ENCODE peak calls at places on chromosomes 12 and 14, in four cellular contexts. M is HepG2, F is K562, Z is SK-N-SH. W is an unnamed sample.

GRCh38 chr12:107349008-107349747 is 255.8 kb upstream of the CRY1 start:
- DNase-seq in M (peak), Z (peak), F (no peak), W (no peak)

GRCh38 chr12:55470088-55470830 is at the start of gene OR6C70:
- DNase-seq in Z (no peak), F (no peak), M (no peak), W (no peak)

GRCh38 chr12:27965411-27965810 is 7.1 kb downstream of the PTHLH start:
- DNase-seq in F (no peak), M (no peak), Z (no peak), W (no peak)

GRCh38 chr12:3084742-3085141 is 7.6 kb downstream of the TSPAN9 start:
- DNase-seq in M (no peak), Z (no peak), F (no peak), W (peak)

GRCh38 chr12:57621497-57622292 is 10.5 kb downstream of the ARHGEF25 start:
- DNase-seq in F (peak), M (no peak), Z (peak), W (peak)

GRCh38 chr12:60844875-60845274 is 1249.0 kb downstream of the SLC16A7 start:
- DNase-seq in M (no peak), F (no peak), Z (no peak), W (no peak)

GRCh38 chr14:55301722-55302121 is 30.5 kb downstream of the FBXO34 start:
- DNase-seq in Z (peak), M (peak), F (peak), W (no peak)

GRCh38 chr12:80622271-80622670 is 85.2 kb upstream of the MYF6 start:
- DNase-seq in M (no peak), F (no peak), Z (no peak), W (no peak)

GRCh38 chr14:57068511-57068910 is 200.2 kb downstream of the EXOC5 start:
- DNase-seq in F (no peak), M (no peak), Z (no peak), W (no peak)

GRCh38 chr12:17456486-17456885 is 633.5 kb downstream of the RERGL start:
- DNase-seq in M (no peak), F (no peak), Z (no peak), W (no peak)

GRCh38 chr12:91111366-91112321 is at the start of gene LUM:
- DNase-seq in M (no peak), Z (peak), F (no peak), W (no peak)

GRCh38 chr14:55638665-55639064 is 58.7 kb downstream of the KTN1 start:
- DNase-seq in F (no peak), Z (no peak), M (no peak), W (no peak)

GRCh38 chr12:63400746-63401145 is 249.7 kb upstream of the AVPR1A start:
- DNase-seq in F (no peak), M (peak), Z (no peak), W (no peak)

GRCh38 chr12:48816148-48816854 is 2.0 kb upstream of the CACNB3 start:
- DNase-seq in F (no peak), M (no peak), Z (no peak), W (no peak)

GRCh38 chr14:74655597-74656389 is 43.8 kb upstream of the LTBP2 start:
- DNase-seq in Z (no peak), M (no peak), F (no peak), W (no peak)

GRCh38 chr14:102870994-102871831 is 51.2 kb upstream of the AMN start:
- DNase-seq in F (no peak), M (no peak), Z (no peak), W (no peak)

GRCh38 chr12:48198619-48198973 is 4.5 kb downstream of the OR10AD1 start:
- DNase-seq in Z (peak), M (no peak), F (peak), W (peak)

GRCh38 chr14:35229495-35230089 is 62.6 kb upstream of the PSMA6 start:
- DNase-seq in M (peak), Z (peak), F (peak), W (no peak)

GRCh38 chr14:70631948-70632347 is 9.8 kb upstream of the TTC9 start:
- DNase-seq in Z (no peak), F (no peak), M (no peak), W (no peak)

GRCh38 chr14:81772391-81772790 is 238.7 kb upstream of the SEL1L start:
- DNase-seq in M (no peak), F (no peak), Z (no peak), W (no peak)

GRCh38 chr14:65291561-65291960 is 121.0 kb upstream of the FUT8 start:
- DNase-seq in Z (no peak), F (no peak), M (no peak), W (no peak)

GRCh38 chr12:78824918-78825317 is 39.7 kb upstream of the SYT1 start:
- DNase-seq in M (no peak), Z (no peak), F (no peak), W (no peak)

GRCh38 chr14:75981426-75981825 is 369 bp downstream of the TGFB3 start:
- DNase-seq in M (peak), Z (no peak), F (peak), W (no peak)

GRCh38 chr12:74337951-74338350 is 199.7 kb upstream of the ATXN7L3B start:
- DNase-seq in M (peak), F (no peak), Z (no peak), W (no peak)

GRCh38 chr14:78968249-78968648 is 798.1 kb downstream of the NRXN3 start:
- DNase-seq in Z (no peak), F (no peak), M (no peak), W (no peak)

GRCh38 chr12:126027816-126028215 is 962.6 kb downstream of the AACS start:
- DNase-seq in F (no peak), M (no peak), Z (no peak), W (no peak)

GRCh38 chr12:52650520-52651081 is 1.4 kb downstream of the KRT2 start:
- DNase-seq in M (no peak), F (no peak), Z (no peak), W (no peak)

GRCh38 chr12:91687052-91688017 is 458.3 kb downstream of the BTG1 start:
- DNase-seq in M (no peak), F (no peak), Z (no peak), W (no peak)

GRCh38 chr12:68868043-68868790 is 60.2 kb downstream of the MDM2 start:
- DNase-seq in F (no peak), Z (no peak), M (no peak), W (no peak)

GRCh38 chr12:75705749-75706719 is 194.6 kb upstream of the KRR1 start:
- DNase-seq in M (no peak), F (peak), Z (peak), W (no peak)

DNA sequence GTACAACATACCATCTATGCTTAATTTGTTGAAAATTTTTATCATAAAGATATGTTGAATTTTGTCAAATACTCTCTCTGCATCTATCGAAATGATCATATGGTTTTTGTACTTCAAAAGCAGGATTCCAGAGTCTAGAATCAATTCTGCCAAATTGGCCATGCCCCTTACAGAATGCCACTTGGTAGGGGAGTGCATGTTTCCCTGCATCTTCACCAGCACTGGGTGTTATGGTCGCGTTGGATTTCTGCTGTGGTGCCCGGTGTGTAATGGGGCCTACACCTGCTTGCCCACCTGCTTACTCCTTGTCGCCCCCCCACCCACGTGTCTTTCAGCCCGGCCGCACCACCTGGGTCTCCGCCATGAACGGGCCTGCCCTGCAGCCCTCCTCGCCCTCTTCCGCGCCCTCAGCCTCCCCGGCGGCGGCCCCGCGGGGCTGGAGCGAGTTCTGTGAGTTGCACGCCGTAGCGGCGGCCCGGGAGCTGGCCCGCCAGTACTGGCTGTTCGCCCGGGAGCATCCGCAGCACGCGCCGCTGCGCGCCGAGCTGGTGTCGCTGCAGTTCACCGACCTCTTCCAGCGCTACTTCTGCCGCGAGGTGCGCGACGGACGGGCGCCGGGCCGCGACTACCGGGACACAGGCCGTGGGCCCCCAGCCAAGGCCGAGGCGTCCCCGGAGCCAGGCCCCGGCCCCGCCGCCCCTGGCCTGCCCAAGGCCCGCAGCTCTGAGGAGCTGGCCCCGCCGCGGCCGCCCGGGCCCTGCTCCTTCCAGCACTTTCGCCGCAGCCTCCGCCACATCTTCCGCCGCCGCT is 12.3 kb downstream of the SH2B3 start:
- DNase-seq in Z (no peak), M (no peak), F (no peak), W (no peak)
- TF ChIP-seq FOXJ3 in Z (no peak), M (no peak), F (no peak), W (no peak)

GRCh38 chr14:59632381-59632780 is 55.8 kb upstream of the CCDC175 start:
- DNase-seq in F (peak), Z (peak), M (peak), W (peak)

GRCh38 chr14:59631237-59631636 is 54.6 kb upstream of the CCDC175 start:
- DNase-seq in F (peak), M (peak), Z (peak), W (peak)

GRCh38 chr14:59629384-59630158 is 53.0 kb upstream of the CCDC175 start:
- DNase-seq in Z (peak), F (no peak), M (no peak), W (no peak)

GRCh38 chr14:59627011-59627520 is 50.5 kb upstream of the CCDC175 start:
- DNase-seq in Z (no peak), M (no peak), F (no peak), W (no peak)

GRCh38 chr14:59630281-59630963 is 53.8 kb upstream of the CCDC175 start:
- DNase-seq in Z (peak), F (no peak), M (no peak), W (peak)
- TF ChIP-seq FOXJ3 in Z (no peak), F (no peak), M (no peak), W (no peak)

DNA sequence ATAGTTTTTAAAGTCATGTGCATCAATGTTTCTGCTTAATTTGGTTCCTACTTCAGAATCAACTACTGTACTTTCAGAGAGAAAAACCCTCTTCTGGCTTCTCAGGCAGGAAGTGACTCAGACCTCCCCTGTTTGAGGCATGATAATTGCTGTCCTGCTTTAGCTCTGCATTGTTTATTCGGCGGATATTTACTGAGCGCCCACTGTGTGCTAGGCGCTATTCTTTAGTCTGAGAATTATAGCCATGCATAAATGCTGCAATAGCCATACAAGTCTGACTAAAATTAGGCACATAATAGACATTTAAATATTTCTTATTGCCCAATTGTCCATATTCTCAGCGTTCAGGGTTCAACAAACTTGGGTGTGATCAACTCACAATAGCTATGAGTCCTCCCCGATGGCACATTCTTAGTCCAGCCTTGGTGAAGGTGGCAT is 6.1 kb upstream of the AMIGO2 start:
- DNase-seq in F (peak), M (peak), Z (no peak), W (no peak)
- TF ChIP-seq FOXJ3 in F (no peak), M (no peak), Z (no peak), W (no peak)

GRCh38 chr12:13962699-13963098 is 18.7 kb downstream of the GRIN2B start:
- DNase-seq in F (peak), Z (peak), M (peak), W (peak)
- TF ChIP-seq FOXJ3 in F (no peak), Z (no peak), M (no peak), W (no peak)

GRCh38 chr14:68284834-68285233 is 465.3 kb downstream of the RAD51B start:
- DNase-seq in M (no peak), Z (no peak), F (no peak), W (no peak)

GRCh38 chr14:68283378-68284123 is 464.0 kb downstream of the RAD51B start:
- DNase-seq in Z (no peak), M (no peak), F (no peak), W (no peak)

GRCh38 chr14:68286667-68287066 is 467.1 kb downstream of the RAD51B start:
- DNase-seq in Z (no peak), M (no peak), F (no peak), W (no peak)

GRCh38 chr14:68284333-68284732 is 464.8 kb downstream of the RAD51B start:
- DNase-seq in M (no peak), F (no peak), Z (no peak), W (no peak)

GRCh38 chr14:68285421-68286179 is 466.0 kb downstream of the RAD51B start:
- DNase-seq in M (no peak), Z (no peak), F (no peak), W (no peak)
- TF ChIP-seq FOXJ3 in M (no peak), Z (no peak), F (no peak), W (no peak)

GRCh38 chr12:108567388-108567787 is 5.0 kb downstream of the ISCU start:
- DNase-seq in F (no peak), M (no peak), Z (no peak), W (no peak)

GRCh38 chr12:108567974-108568652 is 5.7 kb downstream of the ISCU start:
- DNase-seq in M (no peak), Z (no peak), F (no peak), W (no peak)

GRCh38 chr12:108566452-108566851 is 4.1 kb downstream of the ISCU start:
- DNase-seq in F (no peak), M (no peak), Z (no peak), W (no peak)

GRCh38 chr12:108570743-108571603 is 8.6 kb downstream of the ISCU start:
- DNase-seq in Z (no peak), F (no peak), M (peak), W (no peak)

GRCh38 chr12:108568653-108569154 is 6.3 kb downstream of the ISCU start:
- DNase-seq in M (no peak), F (no peak), Z (no peak), W (no peak)
- TF ChIP-seq FOXJ3 in M (no peak), F (no peak), Z (no peak), W (no peak)

GRCh38 chr14:36997843-36998242 is 174.6 kb downstream of the SLC25A21 start:
- DNase-seq in F (no peak), Z (no peak), M (no peak), W (no peak)

GRCh38 chr14:36996857-36997590 is 175.4 kb downstream of the SLC25A21 start:
- DNase-seq in Z (no peak), M (no peak), F (no peak), W (no peak)

GRCh38 chr14:36996133-36996856 is 176.1 kb downstream of the SLC25A21 start:
- DNase-seq in M (no peak), F (peak), Z (no peak), W (no peak)
- TF ChIP-seq FOXJ3 in M (no peak), F (no peak), Z (no peak), W (no peak)

DNA sequence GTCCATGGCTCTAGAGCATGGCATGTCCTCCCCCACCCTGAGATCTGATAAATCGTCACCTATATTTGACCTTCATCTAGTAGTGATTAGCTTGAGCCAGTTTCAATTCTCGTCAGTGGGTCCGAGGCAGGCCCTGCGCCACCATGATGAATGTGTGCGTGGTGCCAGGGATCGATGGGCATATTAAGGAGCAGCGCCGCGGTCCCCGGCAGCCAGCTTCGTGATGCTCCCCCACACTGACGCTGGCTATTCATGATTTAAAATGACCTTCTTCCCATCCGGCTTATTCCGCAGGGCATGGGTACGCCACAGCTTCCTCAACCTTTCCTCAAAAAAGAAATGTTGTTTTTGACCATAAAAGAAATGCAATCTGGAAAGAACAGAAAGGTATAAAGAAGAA is 68.0 kb downstream of the SLC25A47 start:
- DNase-seq in F (no peak), Z (no peak), M (no peak), W (no peak)
- TF ChIP-seq FOXJ3 in F (no peak), Z (no peak), M (no peak), W (no peak)

DNA sequence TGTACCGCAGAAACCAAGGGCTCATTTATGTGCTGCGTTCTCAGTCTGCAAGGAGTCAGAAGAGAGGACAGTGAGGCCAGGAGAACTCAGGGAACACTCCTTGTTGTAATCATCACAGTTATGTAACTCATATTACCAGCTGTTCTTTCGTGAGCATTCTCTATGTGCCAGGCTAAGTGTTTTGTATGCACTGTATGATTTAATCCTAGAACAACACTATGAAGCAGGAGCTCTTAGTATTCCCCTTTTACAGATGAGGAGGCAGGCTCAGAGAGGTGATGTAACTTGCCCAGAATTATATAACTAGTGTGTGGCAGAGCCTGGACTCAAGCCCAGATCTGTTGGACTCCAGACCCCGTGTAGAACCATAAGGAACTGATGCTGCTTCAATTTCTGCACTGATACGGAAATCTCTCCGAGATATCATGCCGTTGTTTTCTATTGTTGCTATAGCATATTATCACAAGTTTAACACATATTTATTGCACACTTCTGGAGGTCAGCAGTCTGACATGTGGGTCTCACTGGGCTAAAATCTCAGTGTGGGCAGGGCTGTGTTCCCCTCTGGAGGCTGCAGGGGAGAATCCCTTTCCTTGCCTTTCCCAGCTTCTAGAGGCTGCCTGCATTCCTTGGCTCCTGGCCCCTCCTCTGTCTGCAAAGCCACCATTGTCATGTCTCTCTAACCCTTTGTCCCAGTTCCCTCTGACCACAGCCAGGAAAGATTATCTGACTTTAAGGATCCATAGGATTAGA is 16.3 kb upstream of the CD9 start:
- DNase-seq in F (no peak), Z (no peak), M (peak), W (no peak)
- TF ChIP-seq FOXJ3 in F (no peak), Z (no peak), M (no peak), W (no peak)

DNA sequence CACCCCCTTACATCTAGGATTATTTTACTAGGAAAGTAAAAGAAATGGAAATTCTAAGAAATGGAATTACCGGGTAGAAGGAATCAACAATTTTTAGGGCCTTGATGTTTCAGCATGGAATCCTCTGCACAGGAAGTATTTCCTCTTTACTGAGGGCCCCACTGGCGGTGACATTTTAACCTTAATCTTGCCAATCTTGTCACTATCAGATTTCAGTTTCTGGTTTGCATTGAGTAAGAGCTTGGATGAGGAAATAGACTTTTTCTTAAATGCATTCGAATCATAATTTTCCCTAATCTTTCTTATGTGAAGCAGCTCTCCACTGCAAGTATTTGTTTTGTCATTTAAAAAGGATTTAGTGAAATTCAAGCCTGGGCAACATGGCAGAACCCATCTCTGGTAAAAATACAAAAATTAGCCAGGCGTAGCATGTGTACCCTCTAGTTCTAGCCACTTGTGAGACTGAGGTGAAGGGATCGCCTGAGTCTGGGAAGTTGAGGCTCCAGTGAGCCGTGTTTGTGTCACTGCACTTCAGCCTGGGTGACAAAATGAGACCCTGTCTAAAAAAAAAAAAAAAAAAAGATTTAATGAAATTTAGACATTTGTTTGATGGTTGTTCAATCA is 40.7 kb downstream of the TPCN1 start:
- DNase-seq in Z (no peak), F (no peak), M (no peak), W (no peak)
- TF ChIP-seq FOXJ3 in Z (no peak), F (no peak), M (no peak), W (no peak)